ENCODE peak calls at places on chromosomes 1 and 21, in five cellular contexts. One of them, this sample, is unnamed.

GRCh38 chr1:197145451-197146029 is 929 bp downstream of the ASPM start:
- DNase-seq in neuronal stem cell: no peak
- DNase-seq in H1: no peak
- DNase-seq in trophoblast cell: no peak
- DNase-seq in H9: no peak
- DNase-seq in this sample: peak

GRCh38 chr21:38351176-38351959 is 94.6 kb downstream of the KCNJ15 start:
- DNase-seq in H1: no peak
- DNase-seq in neuronal stem cell: no peak
- DNase-seq in H9: no peak
- DNase-seq in trophoblast cell: no peak
- DNase-seq in this sample: no peak

GRCh38 chr1:239572183-239572582 is 185.8 kb downstream of the CHRM3 start:
- DNase-seq in neuronal stem cell: no peak
- DNase-seq in trophoblast cell: no peak
- DNase-seq in H9: no peak
- DNase-seq in H1: no peak
- DNase-seq in this sample: no peak

GRCh38 chr1:201628490-201628889 is 89.6 kb downstream of the NAV1 start:
- DNase-seq in H9: no peak
- DNase-seq in trophoblast cell: no peak
- DNase-seq in H1: no peak
- DNase-seq in neuronal stem cell: no peak
- DNase-seq in this sample: no peak

GRCh38 chr1:65112811-65113210 is 35.2 kb upstream of the AK4 start:
- DNase-seq in H1: no peak
- DNase-seq in H9: no peak
- DNase-seq in neuronal stem cell: no peak
- DNase-seq in trophoblast cell: no peak
- DNase-seq in this sample: no peak

GRCh38 chr1:18948913-18949688 is 7.4 kb downstream of the IFFO2 start:
- DNase-seq in H9: no peak
- DNase-seq in trophoblast cell: no peak
- DNase-seq in H1: no peak
- DNase-seq in neuronal stem cell: no peak
- DNase-seq in this sample: peak

GRCh38 chr1:41033272-41033671 is 11.7 kb upstream of the SLFNL1 start:
- DNase-seq in H9: no peak
- DNase-seq in H1: no peak
- DNase-seq in neuronal stem cell: no peak
- DNase-seq in trophoblast cell: no peak
- DNase-seq in this sample: no peak

GRCh38 chr1:185539277-185539943 is 194.8 kb upstream of the HMCN1 start:
- DNase-seq in H1: no peak
- DNase-seq in H9: no peak
- DNase-seq in neuronal stem cell: no peak
- DNase-seq in trophoblast cell: no peak
- DNase-seq in this sample: no peak

GRCh38 chr1:111161843-111162242 is 21.8 kb downstream of the CEPT1 start:
- DNase-seq in trophoblast cell: no peak
- DNase-seq in H9: no peak
- DNase-seq in neuronal stem cell: no peak
- DNase-seq in H1: no peak
- DNase-seq in this sample: no peak

GRCh38 chr1:204348722-204349121 is 11.0 kb downstream of the PLEKHA6 start:
- DNase-seq in trophoblast cell: no peak
- DNase-seq in H9: no peak
- DNase-seq in H1: no peak
- DNase-seq in neuronal stem cell: no peak
- DNase-seq in this sample: peak

GRCh38 chr21:36310016-36310415 is 10.0 kb upstream of the MORC3 start:
- DNase-seq in trophoblast cell: no peak
- DNase-seq in H9: no peak
- DNase-seq in neuronal stem cell: no peak
- DNase-seq in H1: no peak
- DNase-seq in this sample: no peak

GRCh38 chr1:162889989-162890388 is 29.0 kb upstream of the CCDC190 start:
- DNase-seq in H1: no peak
- DNase-seq in neuronal stem cell: no peak
- DNase-seq in trophoblast cell: no peak
- DNase-seq in H9: no peak
- DNase-seq in this sample: no peak
- H2BK12ac ChIP-seq in H1: no peak
- H2BK12ac ChIP-seq in neuronal stem cell: no peak
- H2BK12ac ChIP-seq in trophoblast cell: no peak
- H2BK12ac ChIP-seq in H9: no peak
- H2BK12ac ChIP-seq in this sample: no peak

GRCh38 chr1:20788489-20788795 is 1.3 kb upstream of the HP1BP3 start:
- DNase-seq in trophoblast cell: no peak
- DNase-seq in neuronal stem cell: no peak
- DNase-seq in H1: no peak
- DNase-seq in H9: no peak
- DNase-seq in this sample: no peak
- H3K27ac ChIP-seq in trophoblast cell: peak
- H3K27ac ChIP-seq in neuronal stem cell: no peak
- H3K27ac ChIP-seq in H1: no peak
- H3K27ac ChIP-seq in H9: no peak
- H3K27ac ChIP-seq in this sample: peak

DNA sequence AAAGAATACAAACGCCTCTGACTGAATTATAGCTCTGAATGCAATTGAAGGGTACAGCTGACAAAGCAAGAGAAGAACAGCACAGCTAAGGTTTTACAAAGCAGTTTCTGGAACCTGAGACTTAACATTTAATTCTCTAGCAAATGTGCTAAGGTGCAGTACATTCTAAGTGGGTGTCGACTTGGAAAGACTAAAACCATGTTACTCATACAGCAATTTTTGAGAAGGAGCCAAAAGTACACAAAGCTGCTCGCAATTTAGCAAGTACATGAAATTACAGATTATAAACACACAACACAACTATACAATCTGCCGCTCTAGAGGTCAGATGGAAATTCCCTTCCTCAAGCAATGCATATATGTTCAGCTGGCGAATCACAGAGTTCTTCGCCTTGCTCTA is 121.9 kb downstream of the TIAM1 start:
- DNase-seq in neuronal stem cell: no peak
- DNase-seq in H9: no peak
- DNase-seq in trophoblast cell: no peak
- DNase-seq in H1: no peak
- DNase-seq in this sample: no peak
- H2BK12ac ChIP-seq in neuronal stem cell: no peak
- H2BK12ac ChIP-seq in H9: no peak
- H2BK12ac ChIP-seq in trophoblast cell: no peak
- H2BK12ac ChIP-seq in H1: no peak
- H2BK12ac ChIP-seq in this sample: no peak

GRCh38 chr1:234497589-234497988 is 18.6 kb upstream of the TARBP1 start:
- DNase-seq in H1: no peak
- DNase-seq in H9: no peak
- DNase-seq in neuronal stem cell: no peak
- DNase-seq in trophoblast cell: no peak
- DNase-seq in this sample: no peak
- H3K27ac ChIP-seq in H1: no peak
- H3K27ac ChIP-seq in H9: no peak
- H3K27ac ChIP-seq in neuronal stem cell: no peak
- H3K27ac ChIP-seq in trophoblast cell: no peak
- H3K27ac ChIP-seq in this sample: no peak

GRCh38 chr1:99106274-99106673 is 101.6 kb upstream of the PLPPR5 start:
- DNase-seq in H1: no peak
- DNase-seq in H9: no peak
- DNase-seq in trophoblast cell: no peak
- DNase-seq in neuronal stem cell: no peak
- DNase-seq in this sample: no peak
- H2BK12ac ChIP-seq in H1: no peak
- H2BK12ac ChIP-seq in H9: no peak
- H2BK12ac ChIP-seq in trophoblast cell: no peak
- H2BK12ac ChIP-seq in neuronal stem cell: no peak
- H2BK12ac ChIP-seq in this sample: no peak

DNA sequence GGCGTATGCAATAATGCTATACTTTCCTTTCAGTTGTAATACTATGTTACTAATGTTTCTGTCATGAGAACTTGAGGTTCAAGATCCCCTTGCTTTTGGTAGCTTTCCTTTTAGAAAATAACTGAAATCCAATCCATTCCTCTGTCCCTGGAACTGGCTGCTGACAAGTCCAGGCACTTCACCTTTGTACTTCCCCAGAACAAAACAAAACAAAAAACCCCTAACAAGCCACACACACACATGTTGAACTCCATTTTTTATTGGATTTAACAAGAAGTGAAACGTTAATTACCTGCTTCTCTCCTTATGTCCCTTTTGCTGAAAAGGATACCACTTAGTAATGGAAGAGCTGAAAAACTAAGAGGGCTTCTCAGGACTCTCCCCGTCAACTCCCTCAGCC is 26.1 kb upstream of the SDC3 start:
- DNase-seq in H1: no peak
- DNase-seq in neuronal stem cell: no peak
- DNase-seq in trophoblast cell: no peak
- DNase-seq in H9: no peak
- DNase-seq in this sample: no peak
- H3K27ac ChIP-seq in H1: no peak
- H3K27ac ChIP-seq in neuronal stem cell: peak
- H3K27ac ChIP-seq in trophoblast cell: peak
- H3K27ac ChIP-seq in H9: no peak
- H3K27ac ChIP-seq in this sample: peak

DNA sequence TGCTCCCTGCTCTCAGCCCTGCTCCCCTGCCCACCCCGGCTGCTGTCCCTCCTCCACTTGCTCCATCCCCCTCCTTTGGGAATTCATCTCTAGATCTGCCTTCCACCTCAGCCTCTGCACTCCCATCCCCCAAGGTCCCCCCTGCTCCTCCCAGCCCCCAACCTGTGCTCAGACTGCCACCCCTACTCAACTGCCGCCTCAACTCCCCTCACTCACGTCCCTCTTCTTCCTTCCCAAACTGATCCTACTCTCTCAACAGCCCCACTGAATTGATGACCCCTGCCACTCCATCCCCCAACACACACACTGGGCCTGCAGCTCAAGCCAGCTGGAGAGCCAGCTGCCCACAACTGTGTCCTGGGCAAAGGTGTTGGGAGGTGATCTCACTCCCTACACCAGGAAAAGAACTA is 15.8 kb upstream of the ETV3L start:
- DNase-seq in trophoblast cell: no peak
- DNase-seq in H1: no peak
- DNase-seq in H9: peak
- DNase-seq in neuronal stem cell: no peak
- DNase-seq in this sample: no peak
- H2BK12ac ChIP-seq in trophoblast cell: no peak
- H2BK12ac ChIP-seq in H1: peak
- H2BK12ac ChIP-seq in H9: no peak
- H2BK12ac ChIP-seq in neuronal stem cell: no peak
- H2BK12ac ChIP-seq in this sample: no peak

This sample was measured in mesenchymal stem cell.